ENCODE peak calls at places on chromosomes 4 and X, in six cellular contexts. F, W, C, G, E and B are unnamed samples.

GRCh38 chrX:136708348-136708747 is 60.4 kb downstream of the CD40LG start:
- DNase-seq in F (no peak), W (no peak), C (peak; percentile 1), G (peak; percentile 50), E (no peak), B (no peak)

GRCh38 chrX:2708601-2709200 is 17.6 kb downstream of the CD99 start:
- DNase-seq in F (no peak), W (no peak), C (no peak), G (no peak), E (no peak), B (no peak)

GRCh38 chr4:19850909-19851308 is 400.8 kb upstream of the SLIT2 start:
- DNase-seq in F (no peak), W (no peak), C (no peak), G (peak; percentile 36), E (no peak), B (no peak)

GRCh38 chr4:141275834-141276233 is 55.1 kb downstream of the ZNF330 start:
- DNase-seq in F (no peak), W (no peak), C (no peak), G (peak; percentile 28), E (no peak), B (no peak)

GRCh38 chrX:13360146-13360545 is 40.3 kb upstream of the ATXN3L start:
- DNase-seq in F (no peak), W (no peak), C (no peak), G (peak; percentile 61), E (no peak), B (no peak)

GRCh38 chr4:78704981-78705757 is 71.0 kb upstream of the BMP2K start:
- DNase-seq in F (no peak), W (no peak), C (peak; percentile 24), G (no peak), E (no peak), B (no peak)

GRCh38 chr4:118032691-118033090 is 1.6 kb upstream of the NDST3 start:
- DNase-seq in F (no peak), W (no peak), C (no peak), G (peak; percentile 73), E (peak; percentile 44), B (no peak)

GRCh38 chr4:83212041-83212851 is 72.4 kb downstream of the COQ2 start:
- DNase-seq in F (no peak), W (peak; percentile 28), C (no peak), G (peak; percentile 58), E (no peak), B (no peak)

GRCh38 chrX:123835661-123836371 is 24.0 kb upstream of the XIAP start:
- DNase-seq in F (no peak), W (no peak), C (no peak), G (peak; percentile 39), E (no peak), B (no peak)

GRCh38 chr4:107518076-107518475 is 202.0 kb downstream of the PAPSS1 start:
- DNase-seq in F (no peak), W (no peak), C (no peak), G (no peak), E (no peak), B (no peak)